ENCODE peak calls at places on chromosomes 4 and X, in seven cellular contexts. R is uterus, C is aorta, M is A549, S is astrocyte of the cerebellum, Y is endodermal cell, F is ovary. H is an unnamed sample.

GRCh38 chr4:26032142-26032541 is 118.1 kb downstream of the SMIM20 start:
- DNase-seq in M (no peak), S (no peak), C (no peak), R (no peak), F (no peak), Y (no peak), H (no peak)

GRCh38 chrX:78314561-78314960 is 12.8 kb downstream of the CYSLTR1 start:
- DNase-seq in F (no peak), C (no peak), S (no peak), Y (no peak), R (no peak), M (no peak), H (no peak)

GRCh38 chr4:25174674-25175073 is 14.4 kb upstream of the SEPSECS start:
- DNase-seq in S (no peak), F (no peak), C (no peak), Y (no peak), M (no peak), R (no peak), H (no peak)

GRCh38 chr4:8459867-8460453 is 19.4 kb downstream of the TRMT44 start:
- DNase-seq in C (no peak), F (no peak), M (peak; percentile 20), Y (peak; percentile 65), R (no peak), S (no peak), H (no peak)

GRCh38 chr4:153649572-153649991 is 34.5 kb upstream of the TLR2 start:
- DNase-seq in R (no peak), C (no peak), F (no peak), M (peak; percentile 38), S (no peak), Y (no peak), H (no peak)

GRCh38 chr4:183416878-183417277 is 27.6 kb upstream of the CDKN2AIP start:
- DNase-seq in C (no peak), R (no peak), M (no peak), F (no peak), Y (peak; percentile 17), S (no peak), H (no peak)

GRCh38 chr4:156378053-156378665 is 424.5 kb upstream of the CTSO start:
- DNase-seq in R (no peak), F (no peak), Y (peak; percentile 64), S (no peak), M (peak; percentile 14), C (no peak), H (no peak)

GRCh38 chrX:49960061-49960460 is 37.7 kb downstream of the CLCN5 start:
- DNase-seq in C (no peak), M (no peak), R (no peak), S (peak; percentile 31), Y (no peak), F (no peak), H (no peak)

GRCh38 chr4:73589887-73590801 is 30.1 kb downstream of the RASSF6 start:
- DNase-seq in R (no peak), Y (no peak), F (no peak), S (no peak), C (no peak), M (no peak), H (no peak)

GRCh38 chr4:105145059-105145912 is 1.4 kb upstream of the TET2 start:
- DNase-seq in C (no peak), F (no peak), R (no peak), Y (no peak), M (no peak), S (no peak), H (no peak)

GRCh38 chrX:1531106-1531890 is 5.7 kb downstream of the P2RY8 start:
- DNase-seq in M (no peak), C (no peak), S (no peak), Y (no peak), R (no peak), F (no peak), H (no peak)

GRCh38 chrX:30904632-30905031 is 15.6 kb upstream of the TAB3 start:
- DNase-seq in F (no peak), Y (no peak), R (no peak), M (no peak), C (no peak), S (no peak), H (no peak)

GRCh38 chrX:139766545-139766983 is 58.6 kb upstream of the MCF2 start:
- DNase-seq in S (no peak), M (no peak), F (no peak), C (no peak), Y (no peak), R (no peak), H (no peak)

GRCh38 chrX:49876750-49877149 is 2.5 kb upstream of the USP27X start:
- DNase-seq in Y (peak; percentile 50), R (no peak), S (no peak), C (no peak), F (no peak), M (peak; percentile 30), H (no peak)

GRCh38 chrX:129823115-129823514 is 20.6 kb downstream of the ZDHHC9 start:
- DNase-seq in Y (peak; percentile 60), M (peak; percentile 58), S (peak; percentile 20), R (peak; percentile 22), C (peak; percentile 59), F (peak; percentile 12), H (no peak)

GRCh38 chrX:134186362-134187121 is 50.4 kb upstream of the CCDC160 start:
- DNase-seq in R (no peak), C (no peak), S (no peak), Y (no peak), M (no peak), F (no peak), H (no peak)

GRCh38 chrX:150361070-150361776 is 1.9 kb upstream of the MAMLD1 start:
- DNase-seq in S (no peak), M (peak; percentile 45), C (no peak), F (peak; percentile 24), Y (peak; percentile 77), R (no peak), H (peak; percentile 61)

GRCh38 chr4:128379860-128380259 is 92.2 kb upstream of the PGRMC2 start:
- DNase-seq in Y (peak; percentile 79), C (peak; percentile 57), F (no peak), S (no peak), R (no peak), M (peak; percentile 53), H (peak; percentile 60)

GRCh38 chr4:77146426-77147399 is 10.3 kb upstream of the CCNG2 start:
- DNase-seq in C (no peak), M (peak; percentile 15), Y (no peak), R (no peak), F (no peak), S (no peak), H (no peak)

GRCh38 chr4:53644607-53645006 is 53.3 kb upstream of the LNX1 start:
- DNase-seq in S (no peak), F (no peak), R (no peak), Y (no peak), M (no peak), C (no peak), H (no peak)

GRCh38 chrX:85590638-85591037 is 211.2 kb upstream of the POF1B start:
- DNase-seq in S (no peak), M (no peak), F (no peak), C (no peak), Y (no peak), R (no peak), H (no peak)

GRCh38 chrX:37847733-37848197 is 394 bp upstream of the DYNLT3 start:
- DNase-seq in C (no peak), Y (no peak), F (no peak), R (no peak), M (no peak), S (no peak), H (no peak)

GRCh38 chrX:37846558-37846933 is 825 bp downstream of the DYNLT3 start:
- DNase-seq in M (no peak), C (no peak), S (no peak), Y (no peak), F (no peak), R (no peak), H (no peak)

GRCh38 chrX:37846934-37847732 is at the start of gene DYNLT3:
- DNase-seq in S (no peak), R (peak; percentile 74), F (peak; percentile 65), Y (peak; percentile 90), M (peak; percentile 84), C (peak; percentile 89), H (peak; percentile 93)

GRCh38 chrX:37844622-37845021 is 2.7 kb downstream of the DYNLT3 start:
- DNase-seq in F (no peak), S (no peak), C (no peak), R (no peak), Y (no peak), M (no peak), H (no peak)

GRCh38 chrX:37846141-37846540 is 1.2 kb downstream of the DYNLT3 start:
- DNase-seq in S (peak; percentile 8), F (no peak), Y (no peak), M (no peak), C (no peak), R (no peak), H (no peak)
- H3K4me3 ChIP-seq in S (peak overlapping the region; percentile 61), F (peak overlapping the region; percentile 75), Y (no peak overlapping the region), M (no peak overlapping the region), C (no peak overlapping the region), R (peak overlapping the region; percentile 75), H (no peak overlapping the region)

GRCh38 chr4:81031389-81032173 is 1.1 kb downstream of the BMP3 start:
- DNase-seq in Y (peak; percentile 79), R (no peak), F (no peak), M (no peak), C (no peak), S (no peak), H (no peak)

GRCh38 chr4:81032174-81032551 is 1.7 kb downstream of the BMP3 start:
- DNase-seq in C (no peak), R (no peak), S (no peak), Y (peak; percentile 44), M (no peak), F (no peak), H (no peak)

GRCh38 chr4:81032805-81033684 is 2.5 kb downstream of the BMP3 start:
- DNase-seq in F (no peak), R (no peak), Y (no peak), M (no peak), C (no peak), S (no peak), H (no peak)

GRCh38 chr4:81030617-81031388 is at the start of gene BMP3:
- DNase-seq in R (no peak), Y (peak; percentile 81), S (no peak), F (peak; percentile 20), C (no peak), M (peak; percentile 1), H (peak; percentile 13)

GRCh38 chr4:81030061-81030616 is 369 bp upstream of the BMP3 start:
- DNase-seq in Y (no peak), M (no peak), C (no peak), S (no peak), R (no peak), F (no peak), H (no peak)
- H3K4me3 ChIP-seq in Y (peak overlapping the region; percentile 82), M (no peak overlapping the region), C (no peak overlapping the region), S (peak overlapping the region; percentile 51), R (peak overlapping the region; percentile 33), F (peak overlapping the region; percentile 33), H (peak overlapping the region; percentile 31)

GRCh38 chrX:34655496-34656258 is 1.4 kb downstream of the TMEM47 start:
- DNase-seq in R (peak; percentile 15), C (no peak), F (peak; percentile 7), M (no peak), Y (peak; percentile 57), S (no peak), H (no peak)
- H3K4me3 ChIP-seq in R (peak overlapping the region; percentile 82), C (peak overlapping the region; percentile 89), F (peak overlapping the region; percentile 73), M (peak overlapping the region; percentile 62), Y (peak overlapping the region; percentile 90), S (peak overlapping the region; percentile 50), H (peak overlapping the region; percentile 85)

DNA sequence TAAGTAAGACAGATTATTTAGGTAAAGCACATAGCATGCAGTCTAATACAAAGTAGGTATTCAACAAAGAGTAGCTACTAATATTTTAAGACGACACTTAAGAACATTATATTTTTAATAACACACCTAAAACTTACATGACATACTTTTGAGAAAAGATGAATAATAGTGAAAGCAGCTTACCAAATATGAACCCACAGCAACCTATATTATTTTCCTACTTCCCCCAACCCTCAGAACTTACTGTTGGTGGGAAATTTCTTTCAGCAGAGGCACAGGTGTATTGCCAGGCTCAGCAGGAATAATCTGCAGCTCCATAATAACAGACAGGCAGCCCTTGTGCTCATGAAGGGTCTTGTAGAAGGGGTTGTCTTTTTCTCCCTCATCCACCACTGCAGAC is 498.9 kb downstream of the GLUD2 start:
- DNase-seq in F (no peak), Y (no peak), C (no peak), S (no peak), R (no peak), M (no peak), H (no peak)
- H3K4me3 ChIP-seq in F (no peak overlapping the region), Y (no peak overlapping the region), C (no peak overlapping the region), S (no peak overlapping the region), R (no peak overlapping the region), M (no peak overlapping the region), H (no peak overlapping the region)

H was measured in right cardiac atrium.